ENCODE peak calls at places on chromosomes 4 and X, in four cellular contexts. One of them, this sample, is unnamed.

GRCh38 chrX:54534271-54534670 is 4.3 kb downstream of the GNL3L start:
- DNase-seq in ovary: no peak
- DNase-seq in HCT116: no peak
- DNase-seq in tibial nerve: no peak
- DNase-seq in this sample: no peak

GRCh38 chrX:150688911-150689451 is 4.2 kb upstream of the MTMR1 start:
- DNase-seq in ovary: no peak
- DNase-seq in HCT116: peak
- DNase-seq in tibial nerve: no peak
- DNase-seq in this sample: peak

GRCh38 chr4:15130441-15130840 is 128.2 kb downstream of the CPEB2 start:
- DNase-seq in tibial nerve: no peak
- DNase-seq in ovary: no peak
- DNase-seq in HCT116: no peak
- DNase-seq in this sample: no peak

GRCh38 chr4:184899261-184900134 is 73.7 kb upstream of the ACSL1 start:
- DNase-seq in ovary: no peak
- DNase-seq in HCT116: no peak
- DNase-seq in tibial nerve: no peak
- DNase-seq in this sample: peak

GRCh38 chr4:4333265-4333706 is 43.2 kb downstream of the ZBTB49 start:
- DNase-seq in tibial nerve: no peak
- DNase-seq in HCT116: no peak
- DNase-seq in ovary: peak
- DNase-seq in this sample: peak

GRCh38 chrX:7574325-7574724 is 268.6 kb upstream of the VCX start:
- DNase-seq in ovary: no peak
- DNase-seq in HCT116: no peak
- DNase-seq in tibial nerve: no peak
- DNase-seq in this sample: no peak

GRCh38 chr4:73836373-73837269 is at the start of gene CXCL6:
- DNase-seq in ovary: peak
- DNase-seq in tibial nerve: no peak
- DNase-seq in HCT116: no peak
- DNase-seq in this sample: no peak

GRCh38 chrX:75673468-75673867 is 111.6 kb downstream of the MAGEE2 start:
- DNase-seq in tibial nerve: no peak
- DNase-seq in ovary: no peak
- DNase-seq in HCT116: no peak
- DNase-seq in this sample: no peak

GRCh38 chrX:140292188-140292587 is 212.7 kb downstream of the SOX3 start:
- DNase-seq in ovary: no peak
- DNase-seq in tibial nerve: no peak
- DNase-seq in HCT116: no peak
- DNase-seq in this sample: no peak

GRCh38 chr4:107600456-107600855 is 119.6 kb downstream of the PAPSS1 start:
- DNase-seq in HCT116: no peak
- DNase-seq in ovary: no peak
- DNase-seq in tibial nerve: no peak
- DNase-seq in this sample: no peak

GRCh38 chr4:48133668-48134444 is at the start of gene TXK:
- DNase-seq in ovary: no peak
- DNase-seq in tibial nerve: no peak
- DNase-seq in HCT116: no peak
- DNase-seq in this sample: no peak

GRCh38 chrX:53798281-53798680 is 111.8 kb upstream of the HUWE1 start:
- DNase-seq in HCT116: no peak
- DNase-seq in tibial nerve: no peak
- DNase-seq in ovary: no peak
- DNase-seq in this sample: no peak

GRCh38 chr4:170979736-170980135 is 833.5 kb upstream of the GALNTL6 start:
- DNase-seq in tibial nerve: no peak
- DNase-seq in ovary: no peak
- DNase-seq in HCT116: no peak
- DNase-seq in this sample: no peak

GRCh38 chrX:40268126-40268525 is 170.4 kb upstream of the BCOR start:
- DNase-seq in HCT116: no peak
- DNase-seq in ovary: no peak
- DNase-seq in tibial nerve: no peak
- DNase-seq in this sample: no peak

GRCh38 chrX:103825881-103826280 is 6.2 kb downstream of the RAB9B start:
- DNase-seq in tibial nerve: no peak
- DNase-seq in HCT116: no peak
- DNase-seq in ovary: no peak
- DNase-seq in this sample: no peak

GRCh38 chrX:8579602-8580001 is 115.0 kb downstream of the VCX3B start:
- DNase-seq in ovary: no peak
- DNase-seq in tibial nerve: no peak
- DNase-seq in HCT116: no peak
- DNase-seq in this sample: no peak

GRCh38 chrX:22164770-22165388 is 107.8 kb upstream of the CBLL2 start:
- DNase-seq in tibial nerve: no peak
- DNase-seq in ovary: no peak
- DNase-seq in HCT116: no peak
- DNase-seq in this sample: peak

GRCh38 chr4:20237894-20238537 is 13.7 kb upstream of the SLIT2 start:
- DNase-seq in tibial nerve: no peak
- DNase-seq in HCT116: no peak
- DNase-seq in ovary: no peak
- DNase-seq in this sample: no peak

GRCh38 chr4:6074723-6075122 is 56.5 kb upstream of the C4orf50 start:
- DNase-seq in tibial nerve: no peak
- DNase-seq in HCT116: no peak
- DNase-seq in ovary: no peak
- DNase-seq in this sample: no peak

GRCh38 chrX:153984351-153985178 is 12.0 kb downstream of the TMEM187 start:
- DNase-seq in HCT116: no peak
- DNase-seq in ovary: no peak
- DNase-seq in tibial nerve: no peak
- DNase-seq in this sample: no peak

GRCh38 chrX:12984629-12985303 is 9.9 kb downstream of the TMSB4X start:
- DNase-seq in tibial nerve: no peak
- DNase-seq in ovary: no peak
- DNase-seq in HCT116: peak
- DNase-seq in this sample: no peak

GRCh38 chrX:39721570-39722279 is 376.0 kb downstream of the BCOR start:
- DNase-seq in HCT116: no peak
- DNase-seq in ovary: no peak
- DNase-seq in tibial nerve: no peak
- DNase-seq in this sample: no peak

GRCh38 chr4:110615366-110616161 is 7.3 kb downstream of the PITX2 start:
- DNase-seq in tibial nerve: no peak
- DNase-seq in HCT116: no peak
- DNase-seq in ovary: no peak
- DNase-seq in this sample: no peak

GRCh38 chrX:84501798-84502628 is at the start of gene HDX:
- DNase-seq in ovary: peak
- DNase-seq in tibial nerve: peak
- DNase-seq in HCT116: no peak
- DNase-seq in this sample: peak
- TF ChIP-seq POLR2A in ovary: peak
- TF ChIP-seq POLR2A in tibial nerve: peak
- TF ChIP-seq POLR2A in HCT116: no peak
- TF ChIP-seq POLR2A in this sample: no peak

GRCh38 chr4:118833192-118833820 is 2.6 kb downstream of the SEC24D start:
- DNase-seq in HCT116: no peak
- DNase-seq in tibial nerve: no peak
- DNase-seq in ovary: no peak
- DNase-seq in this sample: no peak

GRCh38 chr4:118834070-118834469 is 1.9 kb downstream of the SEC24D start:
- DNase-seq in HCT116: no peak
- DNase-seq in ovary: no peak
- DNase-seq in tibial nerve: no peak
- DNase-seq in this sample: no peak

GRCh38 chr4:118836763-118837507 is 1.0 kb upstream of the SEC24D start:
- DNase-seq in HCT116: no peak
- DNase-seq in tibial nerve: no peak
- DNase-seq in ovary: no peak
- DNase-seq in this sample: no peak

GRCh38 chr4:118835896-118836762 is at the start of gene SEC24D:
- DNase-seq in HCT116: peak
- DNase-seq in tibial nerve: peak
- DNase-seq in ovary: peak
- DNase-seq in this sample: peak

GRCh38 chr4:118834960-118835895 is 698 bp downstream of the SEC24D start:
- DNase-seq in HCT116: peak
- DNase-seq in ovary: peak
- DNase-seq in tibial nerve: peak
- DNase-seq in this sample: peak
- TF ChIP-seq POLR2A in HCT116: no peak
- TF ChIP-seq POLR2A in ovary: no peak
- TF ChIP-seq POLR2A in tibial nerve: peak
- TF ChIP-seq POLR2A in this sample: peak

DNA sequence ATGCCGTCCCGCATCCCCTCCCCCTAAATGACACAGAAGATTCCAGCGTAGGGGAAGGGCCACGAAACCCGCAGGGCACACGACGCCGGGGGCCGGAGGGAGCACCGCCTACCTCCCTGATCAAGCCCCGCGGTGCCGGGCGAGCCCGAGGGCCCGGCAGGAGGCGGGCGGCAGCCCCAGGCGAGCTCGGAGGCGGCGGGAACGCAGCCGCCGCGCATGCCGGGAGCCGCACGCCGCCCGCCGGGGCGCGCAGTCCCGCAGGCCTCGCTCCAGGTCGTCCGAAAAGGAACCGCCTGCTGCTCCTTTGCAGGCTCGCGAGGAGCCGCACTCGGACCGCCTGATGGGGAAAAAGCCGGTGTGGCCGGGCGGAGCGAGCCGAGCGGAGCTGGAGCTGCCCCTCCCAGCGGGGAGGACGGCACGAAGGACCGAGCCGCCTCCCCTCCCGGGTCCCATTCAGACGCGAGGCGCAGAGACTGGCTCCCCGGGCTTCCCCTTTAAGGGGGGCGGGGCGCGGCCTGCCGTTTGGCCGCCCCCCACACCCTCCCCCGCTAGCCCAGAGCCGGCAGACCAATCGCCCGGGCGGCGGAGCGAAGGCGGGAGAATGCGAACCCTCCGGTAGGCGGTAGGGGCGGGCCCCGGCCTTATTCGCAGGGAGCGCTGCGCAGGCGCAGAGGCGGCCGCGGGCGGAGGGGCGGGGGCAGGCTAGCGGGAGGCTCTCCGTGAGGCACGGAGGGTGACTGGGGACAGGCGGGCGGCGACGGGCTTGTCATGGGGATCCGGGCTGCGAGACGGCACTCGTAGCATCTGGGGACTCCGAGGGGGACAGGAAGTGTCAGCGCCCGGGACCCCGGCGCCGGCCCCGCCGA is 561 bp upstream of the ING2 start:
- DNase-seq in HCT116: peak
- DNase-seq in tibial nerve: peak
- DNase-seq in ovary: peak
- DNase-seq in this sample: peak
- TF ChIP-seq POLR2A in HCT116: no peak
- TF ChIP-seq POLR2A in tibial nerve: peak
- TF ChIP-seq POLR2A in ovary: peak
- TF ChIP-seq POLR2A in this sample: peak

DNA sequence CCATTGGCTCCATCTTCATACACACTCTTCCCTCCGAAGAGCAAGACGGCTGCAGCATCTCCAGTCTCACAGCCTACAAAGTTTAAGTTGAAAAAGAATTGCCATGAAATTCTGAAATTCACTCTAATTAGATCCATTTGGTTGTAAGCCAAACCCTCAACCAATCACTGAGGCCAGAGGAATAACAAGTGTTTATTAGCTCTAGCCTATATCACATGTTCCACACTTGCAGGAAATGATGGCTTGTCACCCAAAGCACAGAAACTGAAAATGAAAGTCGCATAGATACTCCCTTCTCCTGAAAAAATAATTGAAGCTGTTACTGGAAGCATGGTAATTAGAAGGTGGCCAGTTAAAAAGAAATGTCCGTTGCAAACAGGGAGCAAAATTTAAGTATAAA is 1071.8 kb downstream of the CCSER1 start:
- DNase-seq in tibial nerve: no peak
- DNase-seq in HCT116: no peak
- DNase-seq in ovary: no peak
- DNase-seq in this sample: peak
- TF ChIP-seq POLR2A in tibial nerve: no peak
- TF ChIP-seq POLR2A in HCT116: no peak
- TF ChIP-seq POLR2A in ovary: no peak
- TF ChIP-seq POLR2A in this sample: no peak

GRCh38 chrX:37847733-37848197 is 394 bp upstream of the DYNLT3 start:
- DNase-seq in HCT116: no peak
- DNase-seq in ovary: no peak
- DNase-seq in tibial nerve: no peak
- DNase-seq in this sample: no peak
- TF ChIP-seq POLR2A in HCT116: no peak
- TF ChIP-seq POLR2A in ovary: no peak
- TF ChIP-seq POLR2A in tibial nerve: no peak
- TF ChIP-seq POLR2A in this sample: no peak

GRCh38 chr4:2510351-2511259 is 25.8 kb upstream of the FAM193A start:
- DNase-seq in tibial nerve: no peak
- DNase-seq in HCT116: no peak
- DNase-seq in ovary: no peak
- DNase-seq in this sample: no peak
- TF ChIP-seq POLR2A in tibial nerve: no peak
- TF ChIP-seq POLR2A in HCT116: no peak
- TF ChIP-seq POLR2A in ovary: no peak
- TF ChIP-seq POLR2A in this sample: no peak

GRCh38 chr4:41216294-41217019 is 2.1 kb upstream of the APBB2 start:
- DNase-seq in tibial nerve: peak
- DNase-seq in ovary: peak
- DNase-seq in HCT116: peak
- DNase-seq in this sample: peak
- TF ChIP-seq POLR2A in tibial nerve: no peak
- TF ChIP-seq POLR2A in ovary: peak
- TF ChIP-seq POLR2A in HCT116: peak
- TF ChIP-seq POLR2A in this sample: peak

GRCh38 chrX:18981124-18981807 is 2.6 kb downstream of the PHKA2 start:
- DNase-seq in HCT116: no peak
- DNase-seq in ovary: no peak
- DNase-seq in tibial nerve: no peak
- DNase-seq in this sample: no peak
- TF ChIP-seq POLR2A in HCT116: no peak
- TF ChIP-seq POLR2A in ovary: no peak
- TF ChIP-seq POLR2A in tibial nerve: no peak
- TF ChIP-seq POLR2A in this sample: no peak

GRCh38 chr4:76897522-76898384 is at the start of gene SOWAHB:
- DNase-seq in HCT116: peak
- DNase-seq in ovary: peak
- DNase-seq in tibial nerve: no peak
- DNase-seq in this sample: no peak
- TF ChIP-seq POLR2A in HCT116: peak
- TF ChIP-seq POLR2A in ovary: no peak
- TF ChIP-seq POLR2A in tibial nerve: no peak
- TF ChIP-seq POLR2A in this sample: no peak